ENCODE peak calls at places on chromosomes 11 and 22, in five cellular contexts. X, F, R, D and N are unnamed samples.

GRCh38 chr11:117663389-117663788 is 133.6 kb downstream of the DSCAML1 start:
- DNase-seq in X (no peak), F (no peak), R (no peak), D (no peak), N (no peak)

GRCh38 chr11:23772081-23772480 is 724.8 kb upstream of the LUZP2 start:
- DNase-seq in X (no peak), F (no peak), R (peak; percentile 74), D (no peak), N (no peak)

GRCh38 chr11:65366340-65366773 is 11.8 kb downstream of the TIGD3 start:
- DNase-seq in X (no peak), F (peak; percentile 55), R (peak; percentile 86), D (peak; percentile 73), N (no peak)

GRCh38 chr22:37145415-37146385 is 4.0 kb downstream of the IL2RB start:
- DNase-seq in X (no peak), F (no peak), R (peak; percentile 2), D (peak; percentile 31), N (no peak)

GRCh38 chr11:71158936-71159335 is 93.4 kb downstream of the SHANK2 start:
- DNase-seq in X (no peak), F (no peak), R (no peak), D (no peak), N (no peak)

GRCh38 chr11:33898957-33899356 is 7.1 kb upstream of the LMO2 start:
- DNase-seq in X (no peak), F (no peak), R (no peak), D (no peak), N (no peak)

GRCh38 chr22:40324468-40325305 is 21.6 kb upstream of the ADSL start:
- DNase-seq in X (no peak), F (no peak), R (no peak), D (no peak), N (no peak)

GRCh38 chr11:64364435-64364834 is 5.5 kb downstream of the RPS6KA4 start:
- DNase-seq in X (no peak), F (no peak), R (no peak), D (no peak), N (no peak)

GRCh38 chr11:94134651-94135512 is 6.2 kb downstream of the PANX1 start:
- DNase-seq in X (peak; percentile 92), F (peak; percentile 69), R (peak; percentile 96), D (peak; percentile 92), N (peak; percentile 88)

GRCh38 chr22:36301384-36301828 is 48.5 kb downstream of the APOL1 start:
- DNase-seq in X (peak; percentile 90), F (peak; percentile 32), R (peak; percentile 73), D (peak; percentile 76), N (peak; percentile 65)

GRCh38 chr11:19890308-19890707 is 177.7 kb downstream of the NAV2 start:
- DNase-seq in X (no peak), F (peak; percentile 70), R (peak; percentile 88), D (peak; percentile 78), N (no peak)

GRCh38 chr11:2673871-2674471 is 25.8 kb downstream of the KCNQ1OT1 start:
- DNase-seq in X (no peak), F (no peak), R (no peak), D (no peak), N (no peak)